ENCODE peak calls at places on chromosomes 12 and 14, in seven cellular contexts. F, O, U, E, L, J and H are unnamed samples.

GRCh38 chr12:117047810-117048584 is 51.2 kb downstream of the TESC start:
- DNase-seq in J (peak; percentile 78), E (peak; percentile 49), U (no peak), F (no peak), O (no peak), L (peak; percentile 22), H (peak; percentile 32)

GRCh38 chr12:50186667-50187066 is 19.5 kb upstream of the CERS5 start:
- DNase-seq in U (no peak), L (no peak), J (no peak), E (peak; percentile 46), F (no peak), O (no peak), H (no peak)

GRCh38 chr14:94532462-94532861 is 23.2 kb upstream of the SERPINA12 start:
- DNase-seq in O (no peak), E (no peak), J (no peak), U (no peak), L (no peak), F (no peak), H (no peak)

GRCh38 chr12:1885605-1886245 is 32.7 kb downstream of the CACNA2D4 start:
- DNase-seq in L (no peak), F (no peak), E (no peak), O (no peak), U (no peak), J (peak; percentile 51), H (no peak)

GRCh38 chr12:48999371-49000131 is at the start of gene DDN:
- DNase-seq in L (peak; percentile 67), J (peak; percentile 70), F (peak; percentile 65), O (peak; percentile 62), U (no peak), E (peak; percentile 76), H (no peak)

GRCh38 chr14:96167224-96168148 is 37.2 kb upstream of the BDKRB2 start:
- DNase-seq in F (no peak), E (peak; percentile 88), O (no peak), L (no peak), J (no peak), U (no peak), H (peak; percentile 92)

GRCh38 chr14:70698288-70698687 is 56.6 kb downstream of the TTC9 start:
- DNase-seq in F (no peak), E (peak; percentile 54), O (peak; percentile 14), L (peak; percentile 74), U (no peak), J (no peak), H (peak; percentile 85)

GRCh38 chr12:132065609-132066344 is 78.3 kb downstream of the DDX51 start:
- DNase-seq in E (no peak), U (no peak), O (no peak), J (no peak), L (peak; percentile 36), F (no peak), H (no peak)

GRCh38 chr12:103901518-103902173 is 28.6 kb upstream of the HSP90B1 start:
- DNase-seq in J (no peak), L (no peak), F (no peak), O (no peak), U (no peak), E (no peak), H (no peak)

GRCh38 chr12:132075026-132075713 is 68.9 kb downstream of the DDX51 start:
- DNase-seq in O (peak; percentile 28), E (no peak), L (no peak), F (no peak), U (no peak), J (no peak), H (no peak)

GRCh38 chr14:45112886-45113772 is 21.2 kb downstream of the FKBP3 start:
- DNase-seq in O (no peak), J (no peak), E (no peak), U (no peak), L (no peak), F (no peak), H (no peak)

GRCh38 chr12:67671419-67671818 is 22.9 kb downstream of the DYRK2 start:
- DNase-seq in J (no peak), L (no peak), F (no peak), U (no peak), E (peak; percentile 58), O (no peak), H (no peak)

GRCh38 chr12:21704847-21705246 is 47.2 kb upstream of the LDHB start:
- DNase-seq in L (no peak), F (no peak), U (no peak), J (no peak), O (no peak), E (no peak), H (no peak)

GRCh38 chr12:83676896-83677295 is 990.2 kb downstream of the TMTC2 start:
- DNase-seq in F (no peak), E (no peak), J (no peak), U (no peak), O (no peak), L (no peak), H (no peak)

GRCh38 chr12:31590730-31591307 is at the start of gene DENND5B:
- DNase-seq in E (peak; percentile 76), J (peak; percentile 76), O (peak; percentile 87), F (peak; percentile 84), U (no peak), L (peak; percentile 7), H (peak; percentile 66)